ENCODE peak calls at places on chromosomes 2 and 18, in five cellular contexts. D is gastrocnemius medialis, R is esophagus squamous epithelium, S is sigmoid colon, V is uterus. N is an unnamed sample.

GRCh38 chr2:52810460-52810859 is 957.1 kb upstream of the CHAC2 start:
- DNase-seq in D (no peak), R (no peak), S (no peak), V (no peak), N (no peak)

GRCh38 chr2:235999011-235999410 is 169.2 kb downstream of the GBX2 start:
- DNase-seq in D (no peak), R (no peak), S (no peak), V (no peak), N (no peak)

GRCh38 chr2:228545041-228545440 is 363.6 kb upstream of the SPHKAP start:
- DNase-seq in D (no peak), R (no peak), S (no peak), V (no peak), N (no peak)

GRCh38 chr2:16763493-16763899 is 97.9 kb upstream of the CYRIA start:
- DNase-seq in D (no peak), R (no peak), S (no peak), V (no peak), N (no peak)

GRCh38 chr2:20532634-20533437 is 86.0 kb downstream of the RHOB start:
- DNase-seq in D (no peak), R (no peak), S (no peak), V (peak; percentile 13), N (peak; percentile 82)

GRCh38 chr2:15694589-15694986 is 102.9 kb downstream of the DDX1 start:
- DNase-seq in D (no peak), R (no peak), S (no peak), V (no peak), N (no peak)

GRCh38 chr2:85892216-85892944 is 3.6 kb upstream of the ST3GAL5 start:
- DNase-seq in D (no peak), R (no peak), S (no peak), V (no peak), N (no peak)

GRCh38 chr2:125243074-125243473 is 1218.0 kb downstream of the CNTNAP5 start:
- DNase-seq in D (no peak), R (no peak), S (no peak), V (no peak), N (no peak)

GRCh38 chr2:46663614-46664013 is 184.2 kb downstream of the TMEM247 start:
- DNase-seq in D (no peak), R (no peak), S (peak; percentile 71), V (no peak), N (no peak)

GRCh38 chr2:225027061-225027762 is 15.1 kb downstream of the DOCK10 start:
- DNase-seq in D (no peak), R (no peak), S (no peak), V (no peak), N (no peak)

GRCh38 chr2:160916300-160916699 is 243.9 kb upstream of the TANK start:
- DNase-seq in D (no peak), R (no peak), S (no peak), V (no peak), N (no peak)

GRCh38 chr2:228689049-228689448 is 507.6 kb upstream of the SPHKAP start:
- DNase-seq in D (no peak), R (no peak), S (no peak), V (peak; percentile 18), N (no peak)

GRCh38 chr2:4862031-4862430 is 830.2 kb upstream of the SOX11 start:
- DNase-seq in D (no peak), R (no peak), S (no peak), V (no peak), N (no peak)

GRCh38 chr18:45248240-45248903 is 366.9 kb upstream of the SLC14A2 start:
- DNase-seq in D (no peak), R (no peak), S (peak; percentile 68), V (peak; percentile 18), N (no peak)

GRCh38 chr18:45416168-45416567 is 199.1 kb upstream of the SLC14A2 start:
- DNase-seq in D (no peak), R (no peak), S (no peak), V (peak; percentile 49), N (no peak)

GRCh38 chr2:241391892-241392665 is 36.0 kb downstream of the FARP2 start:
- DNase-seq in D (no peak), R (no peak), S (no peak), V (no peak), N (no peak)

DNA sequence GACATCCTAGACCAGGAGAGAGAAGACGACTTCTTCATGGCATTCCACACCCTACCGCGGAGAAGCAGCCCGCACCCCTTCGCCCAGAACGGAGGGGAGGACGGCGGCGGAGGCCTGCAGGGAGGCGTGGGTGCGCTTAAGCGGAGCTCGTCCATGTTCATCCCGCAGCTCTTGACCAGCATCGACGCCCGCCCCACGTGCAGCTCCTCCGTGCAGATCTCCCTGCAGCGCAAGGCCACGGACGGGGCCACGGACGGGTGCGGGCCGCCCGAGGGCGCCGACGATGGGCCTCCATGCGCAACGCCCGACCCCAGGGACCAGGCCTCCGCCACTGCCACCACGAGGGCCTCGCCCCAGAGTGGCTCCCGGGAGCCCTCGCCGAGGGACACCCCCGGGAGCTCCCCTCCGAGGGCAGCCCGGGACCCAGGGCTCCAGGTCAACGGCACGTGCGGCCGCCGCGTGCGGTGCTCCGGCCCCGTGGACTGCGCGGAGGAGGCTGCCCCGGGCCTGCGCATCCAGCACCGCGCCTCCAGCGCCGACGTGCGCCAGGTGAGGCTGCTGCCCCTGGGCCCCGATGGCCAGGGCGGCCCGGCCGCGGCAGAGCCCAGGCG is 211.8 kb downstream of the NEDD4L start:
- DNase-seq in D (peak; percentile 30), R (no peak), S (no peak), V (no peak), N (no peak)
- TF ChIP-seq POLR2A in D (no peak), R (no peak), S (no peak), V (no peak), N (no peak)

DNA sequence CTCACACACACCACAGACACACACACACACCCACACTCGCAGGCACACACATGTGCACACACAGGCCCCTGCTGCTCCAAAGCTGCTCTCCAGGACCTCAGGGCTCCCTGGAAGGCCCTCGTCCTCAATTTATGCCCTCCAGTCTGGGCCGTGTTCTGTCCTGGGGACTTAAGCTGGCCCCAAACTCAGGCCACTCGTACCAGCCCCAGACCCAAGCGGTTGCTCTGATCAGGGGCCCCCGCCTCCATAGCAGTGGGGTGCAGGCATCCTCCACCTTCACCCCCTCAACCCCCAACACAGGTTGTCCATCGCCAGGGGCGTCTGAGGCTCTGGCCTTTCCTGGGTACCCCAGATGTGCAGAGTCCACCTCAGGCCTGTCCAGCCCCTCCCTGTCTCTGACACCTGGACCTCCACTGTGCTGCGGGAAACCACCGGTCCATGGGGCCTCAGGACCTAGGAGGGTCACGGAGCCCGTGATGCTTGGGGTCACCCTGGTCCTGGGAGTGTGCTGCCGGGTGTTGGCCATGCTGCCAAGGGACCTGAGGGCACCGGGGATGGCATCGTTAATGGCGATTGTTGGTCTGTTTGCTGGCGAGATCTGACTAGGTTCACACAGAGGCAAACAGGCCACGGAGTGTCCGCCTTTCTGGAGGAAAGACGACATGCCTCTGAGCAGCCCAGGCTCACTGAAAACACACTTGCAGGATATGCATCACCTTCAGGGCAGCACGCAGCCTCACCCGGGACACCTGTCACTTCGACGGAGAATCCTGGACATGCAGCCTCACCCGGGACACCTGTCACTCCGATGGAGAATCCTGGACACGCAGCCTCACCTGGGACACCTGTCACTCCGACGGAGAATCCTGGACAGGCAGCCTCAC is 155.6 kb downstream of the NDUFA10 start:
- DNase-seq in D (no peak), R (no peak), S (no peak), V (no peak), N (no peak)
- H3K9me3 ChIP-seq in D (no peaks in the 10 kb centered on the region), R (no peaks in the 10 kb centered on the region), S (no peaks in the 10 kb centered on the region), V (no peaks in the 10 kb centered on the region), N (no peaks in the 10 kb centered on the region)

DNA sequence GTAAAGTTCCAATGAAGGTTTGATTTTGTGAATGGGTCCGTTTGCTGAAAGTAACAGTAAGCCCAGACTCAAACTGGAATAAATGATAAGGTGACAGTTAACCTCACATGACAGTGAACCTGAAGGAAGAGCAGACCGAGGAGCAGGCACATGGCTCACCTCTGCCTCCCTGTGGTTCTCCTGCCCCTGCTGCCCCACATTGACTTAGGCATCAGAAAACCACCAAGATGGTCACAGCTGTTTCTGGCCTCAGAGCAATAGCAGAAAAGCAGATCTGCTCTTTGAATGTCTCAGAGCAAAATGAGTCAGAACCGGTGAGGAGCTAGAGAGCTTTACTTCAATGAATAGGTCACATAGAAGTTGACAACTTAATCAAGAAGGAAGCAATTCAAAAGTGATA is 487.6 kb downstream of the METTL4 start:
- DNase-seq in D (no peak), R (no peak), S (no peak), V (no peak), N (no peak)
- H3K4me1 ChIP-seq in D (no peaks in the 10 kb centered on the region), R (no peaks in the 10 kb centered on the region), S (no peaks in the 10 kb centered on the region), V (no peaks in the 10 kb centered on the region), N (no peaks in the 10 kb centered on the region)

GRCh38 chr2:73894877-73895276 is 2.1 kb downstream of the ACTG2 start:
- DNase-seq in D (no peak), R (no peak), S (peak; percentile 82), V (no peak), N (no peak)
- TF ChIP-seq POLR2A in D (no peak), R (no peak), S (peak; percentile 51), V (no peak), N (no peak)

GRCh38 chr2:14232212-14232611 is 400.3 kb upstream of the LRATD1 start:
- DNase-seq in D (no peak), R (no peak), S (no peak), V (no peak), N (no peak)
- H3K9me3 ChIP-seq in D (no peaks in the 10 kb centered on the region), R (no peaks in the 10 kb centered on the region), S (no peaks in the 10 kb centered on the region), V (no peaks in the 10 kb centered on the region), N (no peaks in the 10 kb centered on the region)

N was measured in spleen.